ENCODE peak calls at places on chromosome 10, in five cellular contexts. V, C, G, W and J are unnamed samples.

GRCh38 chr10:132787253-132788179 is 1.6 kb upstream of the NKX6-2 start:
- DNase-seq in W (no peak), G (peak; percentile 32), C (no peak), V (no peak), J (peak; percentile 75)

GRCh38 chr10:83706120-83706519 is 433.2 kb upstream of the GHITM start:
- DNase-seq in G (no peak), V (no peak), C (no peak), W (no peak), J (no peak)

GRCh38 chr10:68154211-68154497 is 44.9 kb downstream of the MYPN start:
- DNase-seq in G (no peak), V (no peak), C (no peak), W (peak; percentile 85), J (peak; percentile 36)

GRCh38 chr10:13395540-13395939 is 47.4 kb upstream of the SEPHS1 start:
- DNase-seq in C (no peak), G (no peak), V (no peak), W (no peak), J (peak; percentile 36)

GRCh38 chr10:34628174-34628802 is 186.8 kb downstream of the PARD3 start:
- DNase-seq in W (peak; percentile 46), V (no peak), C (no peak), G (no peak), J (no peak)

GRCh38 chr10:34219860-34220518 is 595.1 kb downstream of the PARD3 start:
- DNase-seq in G (no peak), V (no peak), W (no peak), C (no peak), J (no peak)

GRCh38 chr10:124403548-124403947 is 15.2 kb downstream of the OAT start:
- DNase-seq in C (peak; percentile 88), G (peak; percentile 73), V (peak; percentile 57), W (peak; percentile 81), J (peak; percentile 79)

GRCh38 chr10:128854965-128855364 is 612.1 kb upstream of the MGMT start:
- DNase-seq in V (no peak), C (no peak), G (peak; percentile 37), W (no peak), J (no peak)

GRCh38 chr10:119653209-119653608 is 2.0 kb downstream of the BAG3 start:
- DNase-seq in G (no peak), V (no peak), W (peak; percentile 30), C (no peak), J (no peak)

GRCh38 chr10:112904000-112904399 is 46.0 kb upstream of the TCF7L2 start:
- DNase-seq in C (peak; percentile 10), W (peak; percentile 60), V (no peak), G (no peak), J (no peak)

GRCh38 chr10:12978885-12979284 is 22.6 kb downstream of the CCDC3 start:
- DNase-seq in C (peak; percentile 49), G (no peak), W (no peak), V (no peak), J (no peak)

GRCh38 chr10:70769121-70769520 is 16.1 kb downstream of the TBATA start:
- DNase-seq in V (no peak), W (no peak), G (no peak), C (no peak), J (no peak)
- H2BK15ac ChIP-seq in V (no peak overlapping the region), W (no peak overlapping the region), G (no peak overlapping the region), C (no peak overlapping the region), J (no peak overlapping the region)

DNA sequence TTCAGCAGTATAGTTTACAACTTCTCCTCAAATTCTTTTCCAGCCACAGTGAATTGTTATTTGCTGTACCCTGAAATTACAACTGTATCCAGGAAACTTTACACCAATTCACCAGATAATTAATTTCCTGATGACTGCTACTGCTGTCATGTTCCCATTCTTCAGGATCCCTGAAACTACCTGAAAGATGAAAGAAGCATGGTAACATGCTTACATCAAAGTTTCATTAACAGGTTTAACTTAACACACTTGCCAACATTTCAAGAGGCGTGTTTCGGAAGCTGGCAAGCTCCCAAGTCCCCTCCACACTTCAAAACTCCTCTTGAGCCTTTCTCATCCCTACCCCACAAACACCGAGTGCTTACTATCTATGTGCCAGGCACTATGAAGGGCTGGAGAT is 88.7 kb downstream of the MPP7 start:
- DNase-seq in C (no peak), V (no peak), G (no peak), W (no peak), J (no peak)
- H4K91ac ChIP-seq in C (no peak overlapping the region), V (no peak overlapping the region), G (no peak overlapping the region), W (peak overlapping the region; percentile 15), J (no peak overlapping the region)

DNA sequence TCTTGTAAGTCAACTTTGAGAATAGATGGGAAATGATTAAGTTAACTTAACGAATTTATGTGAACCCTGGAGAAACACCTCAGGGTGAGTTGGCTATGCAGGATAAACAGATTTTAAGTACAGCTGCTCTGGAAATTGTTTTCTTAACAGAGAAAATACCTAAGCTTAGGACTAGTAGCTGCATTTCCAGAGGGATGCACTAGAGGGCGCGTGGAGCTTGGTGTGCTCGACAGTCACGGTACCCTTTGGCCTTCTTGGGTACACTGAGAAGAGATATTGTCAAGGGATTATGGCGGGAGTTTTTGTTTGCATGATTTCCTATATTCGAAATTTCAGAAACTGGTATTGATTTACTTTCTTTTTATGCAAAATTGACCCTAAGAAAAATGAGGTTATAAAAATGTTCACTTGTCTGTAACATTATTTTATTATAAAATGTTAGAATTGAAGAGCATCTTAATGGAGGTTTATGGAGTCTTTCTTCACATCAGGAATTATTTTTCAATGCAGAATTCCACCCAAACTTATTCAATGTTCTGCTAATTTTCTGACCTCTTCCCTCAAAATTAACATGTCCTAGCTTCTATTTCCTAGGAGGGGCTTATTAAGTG is 58.4 kb upstream of the MYO3A start:
- DNase-seq in W (peak; percentile 25), C (peak; percentile 50), G (peak; percentile 77), V (peak; percentile 38), J (peak; percentile 76)
- H2BK15ac ChIP-seq in W (no peak overlapping the region), C (no peak overlapping the region), G (no peak overlapping the region), V (no peak overlapping the region), J (no peak overlapping the region)

GRCh38 chr10:46030091-46030937 is at the start of gene NCOA4:
- DNase-seq in V (peak; percentile 93), W (peak; percentile 99), C (peak; percentile 99), G (peak; percentile 96), J (peak; percentile 98)
- H4K91ac ChIP-seq in V (no peak within 1 kb of the TSS), W (peak within 1 kb of the TSS; percentile 64), C (peak within 1 kb of the TSS; percentile 78), G (no peak within 1 kb of the TSS), J (no peak within 1 kb of the TSS)

GRCh38 chr10:89281606-89282395 is 20.0 kb upstream of the IFIT2 start:
- DNase-seq in W (no peak), C (no peak), V (no peak), G (no peak), J (no peak)
- H2BK15ac ChIP-seq in W (peak overlapping the region; percentile 2), C (no peak overlapping the region), V (no peak overlapping the region), G (no peak overlapping the region), J (no peak overlapping the region)

GRCh38 chr10:3068968-3069737 is 1.8 kb downstream of the PFKP start:
- DNase-seq in V (no peak), W (peak; percentile 27), C (peak; percentile 37), G (no peak), J (no peak)
- H4K91ac ChIP-seq in V (peak overlapping the region; percentile 78), W (peak overlapping the region; percentile 79), C (peak overlapping the region; percentile 83), G (no peak overlapping the region), J (no peak overlapping the region)